ENCODE peak calls at places on chromosomes 1 and 21, in nine cellular contexts. N is SK-N-SH, H is body of pancreas, M is esophagus squamous epithelium, T is HCT116, J is prostate gland, G is stomach, L is tibial nerve, S is heart left ventricle. Q is an unnamed sample.

GRCh38 chr1:201111156-201111555 is 1.1 kb downstream of the CACNA1S start:
- DNase-seq in N (no peak), H (no peak), M (no peak), T (no peak), J (no peak), G (no peak), L (no peak), S (no peak), Q (no peak)

GRCh38 chr1:76285578-76286135 is 211.1 kb downstream of the ST6GALNAC3 start:
- DNase-seq in N (peak; percentile 51), H (no peak), M (no peak), T (no peak), J (no peak), G (no peak), L (no peak), S (no peak), Q (no peak)

GRCh38 chr1:205382561-205382960 is 25.8 kb upstream of the KLHDC8A start:
- DNase-seq in N (no peak), H (no peak), M (no peak), T (no peak), J (no peak), G (no peak), L (no peak), S (no peak), Q (no peak)

GRCh38 chr1:209080170-209080781 is 503.2 kb upstream of the CAMK1G start:
- DNase-seq in N (no peak), H (no peak), M (no peak), T (no peak), J (no peak), G (no peak), L (no peak), S (no peak), Q (no peak)

GRCh38 chr1:86487131-86487804 is 18.5 kb downstream of the CLCA1 start:
- DNase-seq in N (no peak), H (no peak), M (no peak), T (no peak), J (no peak), G (no peak), L (peak; percentile 82), S (peak; percentile 66), Q (no peak)

GRCh38 chr1:219302697-219303096 is 129.0 kb downstream of the LYPLAL1 start:
- DNase-seq in N (no peak), H (no peak), M (no peak), T (no peak), J (no peak), G (no peak), L (no peak), S (no peak), Q (no peak)

GRCh38 chr1:154206212-154206611 is at the start of gene CFAP141:
- DNase-seq in N (no peak), H (no peak), M (no peak), T (no peak), J (no peak), G (no peak), L (no peak), S (no peak), Q (no peak)

GRCh38 chr1:194194724-194195123 is 1008.3 kb upstream of the B3GALT2 start:
- DNase-seq in N (no peak), H (no peak), M (no peak), T (no peak), J (no peak), G (no peak), L (no peak), S (no peak), Q (no peak)

GRCh38 chr1:205137901-205138300 is 16.1 kb upstream of the RBBP5 start:
- DNase-seq in N (no peak), H (no peak), M (no peak), T (no peak), J (no peak), G (no peak), L (no peak), S (no peak), Q (no peak)

GRCh38 chr21:36551731-36552457 is 72.0 kb upstream of the CLDN14 start:
- DNase-seq in N (no peak), H (no peak), M (no peak), T (no peak), J (no peak), G (no peak), L (no peak), S (no peak), Q (no peak)

GRCh38 chr21:35737899-35738341 is 322.4 kb downstream of the SETD4 start:
- DNase-seq in N (no peak), H (no peak), M (no peak), T (no peak), J (no peak), G (no peak), L (peak; percentile 56), S (peak; percentile 54), Q (peak; percentile 75)

GRCh38 chr1:23352096-23352695 is 8.1 kb upstream of the HNRNPR start:
- DNase-seq in N (no peak), H (no peak), M (no peak), T (no peak), J (no peak), G (no peak), L (no peak), S (no peak), Q (no peak)

GRCh38 chr1:5682626-5683235 is 309.5 kb downstream of the NPHP4 start:
- DNase-seq in N (no peak), H (no peak), M (no peak), T (no peak), J (no peak), G (no peak), L (no peak), S (no peak), Q (peak; percentile 57)

GRCh38 chr1:5686195-5686594 is 306.0 kb downstream of the NPHP4 start:
- DNase-seq in N (no peak), H (no peak), M (no peak), T (peak; percentile 19), J (no peak), G (no peak), L (no peak), S (no peak), Q (no peak)

GRCh38 chr1:5685446-5686040 is 306.7 kb downstream of the NPHP4 start:
- DNase-seq in N (no peak), H (no peak), M (no peak), T (no peak), J (no peak), G (no peak), L (no peak), S (no peak), Q (no peak)

GRCh38 chr1:5683446-5683845 is 308.8 kb downstream of the NPHP4 start:
- DNase-seq in N (no peak), H (no peak), M (no peak), T (no peak), J (no peak), G (no peak), L (no peak), S (no peak), Q (no peak)

GRCh38 chr1:5684791-5685190 is 307.4 kb downstream of the NPHP4 start:
- DNase-seq in N (no peak), H (no peak), M (no peak), T (no peak), J (no peak), G (no peak), L (no peak), S (no peak), Q (no peak)
- H3K9me3 ChIP-seq in N (no peaks in the 10 kb centered on the region), H (no peaks in the 10 kb centered on the region), M (no peaks in the 10 kb centered on the region), T (no peaks in the 10 kb centered on the region), J (no peaks in the 10 kb centered on the region), G (no peaks in the 10 kb centered on the region), L (no peaks in the 10 kb centered on the region), S (no peaks in the 10 kb centered on the region), Q (no peaks in the 10 kb centered on the region)

GRCh38 chr1:51623450-51623849 is 6.6 kb downstream of the OSBPL9 start:
- DNase-seq in N (no peak), H (no peak), M (no peak), T (no peak), J (no peak), G (no peak), L (no peak), S (no peak), Q (no peak)
- H3K4me3 ChIP-seq in N (no peak overlapping the region), H (no peak overlapping the region), M (no peak overlapping the region), T (peak overlapping the region; percentile 45), J (no peak overlapping the region), G (no peak overlapping the region), L (no peak overlapping the region), S (no peak overlapping the region), Q (no peak overlapping the region)

DNA sequence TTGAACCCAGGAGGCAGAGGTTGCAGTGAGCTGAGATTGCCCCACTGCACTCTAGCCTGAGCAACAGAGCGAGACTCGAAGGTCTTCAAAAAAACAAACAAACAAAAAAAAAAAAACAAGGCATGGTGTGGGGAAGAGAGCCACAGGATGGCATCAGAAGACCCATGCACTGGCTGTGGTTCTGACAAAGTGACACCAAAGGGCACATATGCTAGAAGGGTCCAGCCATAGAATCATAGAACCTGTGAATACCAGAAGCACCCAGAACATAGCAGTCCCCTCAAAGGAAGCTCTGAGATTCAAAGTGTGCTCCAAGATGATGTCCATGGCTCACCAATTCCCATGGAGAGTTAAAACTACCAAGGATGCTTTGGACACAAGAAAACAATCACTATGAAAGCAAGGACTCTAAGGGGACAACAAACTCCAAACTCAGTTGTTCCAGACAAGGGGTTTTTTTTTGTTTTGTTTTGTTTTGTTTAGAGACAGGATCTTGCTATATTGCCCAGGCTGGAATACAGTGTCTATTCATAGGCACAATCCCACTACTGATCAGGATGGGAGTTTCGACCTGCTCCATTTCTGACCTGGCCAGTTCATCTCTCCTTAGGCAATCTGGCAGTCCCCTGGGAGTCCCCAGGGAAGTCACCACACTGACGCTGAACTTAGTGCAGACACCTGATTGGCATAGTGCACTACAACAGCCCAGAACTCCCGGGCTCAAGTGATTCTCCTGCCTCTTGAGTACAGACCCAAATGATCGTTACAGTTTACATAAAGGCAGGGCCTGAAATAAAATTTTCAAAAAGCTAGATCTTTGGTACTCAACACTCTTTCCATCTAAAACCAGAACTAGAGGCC is 56.4 kb downstream of the TGFBR3 start:
- DNase-seq in N (no peak), H (no peak), M (no peak), T (no peak), J (no peak), G (no peak), L (no peak), S (no peak), Q (no peak)
- H3K27ac ChIP-seq in N (no peak overlapping the region), H (peak overlapping the region; percentile 70), M (peak overlapping the region; percentile 72), T (no peak overlapping the region), J (no peak overlapping the region), G (no peak overlapping the region), L (peak overlapping the region; percentile 51), S (peak overlapping the region; percentile 31), Q (peak overlapping the region; percentile 41)

GRCh38 chr21:46093668-46094400 is 4.1 kb upstream of the COL6A2 start:
- DNase-seq in N (no peak), H (no peak), M (no peak), T (no peak), J (peak; percentile 2), G (peak; percentile 20), L (no peak), S (peak; percentile 15), Q (peak; percentile 68)

GRCh38 chr21:46091118-46091517 is 6.8 kb upstream of the COL6A2 start:
- DNase-seq in N (no peak), H (no peak), M (no peak), T (no peak), J (no peak), G (no peak), L (no peak), S (peak; percentile 10), Q (peak; percentile 35)

GRCh38 chr21:46092811-46093667 is 4.9 kb upstream of the COL6A2 start:
- DNase-seq in N (no peak), H (no peak), M (no peak), T (no peak), J (no peak), G (peak; percentile 15), L (no peak), S (peak; percentile 35), Q (peak; percentile 73)

GRCh38 chr21:46091631-46092025 is 6.3 kb upstream of the COL6A2 start:
- DNase-seq in N (no peak), H (no peak), M (no peak), T (no peak), J (no peak), G (no peak), L (no peak), S (peak; percentile 20), Q (peak; percentile 33)

GRCh38 chr21:46092026-46092764 is 5.7 kb upstream of the COL6A2 start:
- DNase-seq in N (no peak), H (peak; percentile 15), M (no peak), T (no peak), J (no peak), G (peak; percentile 37), L (peak; percentile 71), S (peak; percentile 80), Q (peak; percentile 92)
- H3K9me3 ChIP-seq in N (no peaks in the 10 kb centered on the region), H (no peaks in the 10 kb centered on the region), M (no peaks in the 10 kb centered on the region), T (no peaks in the 10 kb centered on the region), J (no peaks in the 10 kb centered on the region), G (peaks cover 12% of the 10 kb centered on the region), L (peaks cover 6% of the 10 kb centered on the region), S (peaks cover 12% of the 10 kb centered on the region), Q (no peaks in the 10 kb centered on the region)